ENCODE peak calls at places on chromosomes 3 and 15, in four cellular contexts. One of them, this sample, is unnamed.

GRCh38 chr3:64417816-64418215 is 192.6 kb upstream of the PRICKLE2 start:
- DNase-seq in GM20000: no peak
- DNase-seq in activated CD8-positive, alpha-beta memory T cell treated with anti-CD3 and anti-CD28 coated beads for 1 hour: no peak
- DNase-seq in stimulated activated CD4-positive, alpha-beta T cell treated with anti-CD3 and anti-CD28 coated beads, Interleukin-2, amount 100 ng/mL, for 48 hours: no peak
- DNase-seq in this sample: no peak

GRCh38 chr3:107064445-107065060 is 312.7 kb upstream of the CCDC54 start:
- DNase-seq in GM20000: peak; percentile 60
- DNase-seq in activated CD8-positive, alpha-beta memory T cell treated with anti-CD3 and anti-CD28 coated beads for 1 hour: peak; percentile 20
- DNase-seq in stimulated activated CD4-positive, alpha-beta T cell treated with anti-CD3 and anti-CD28 coated beads, Interleukin-2, amount 100 ng/mL, for 48 hours: peak; percentile 68
- DNase-seq in this sample: peak; percentile 55

GRCh38 chr3:177914224-177914623 is 622.0 kb upstream of the KCNMB2 start:
- DNase-seq in GM20000: no peak
- DNase-seq in activated CD8-positive, alpha-beta memory T cell treated with anti-CD3 and anti-CD28 coated beads for 1 hour: no peak
- DNase-seq in stimulated activated CD4-positive, alpha-beta T cell treated with anti-CD3 and anti-CD28 coated beads, Interleukin-2, amount 100 ng/mL, for 48 hours: no peak
- DNase-seq in this sample: no peak

GRCh38 chr3:25724948-25725645 is 58.1 kb downstream of the NGLY1 start:
- DNase-seq in GM20000: no peak
- DNase-seq in activated CD8-positive, alpha-beta memory T cell treated with anti-CD3 and anti-CD28 coated beads for 1 hour: no peak
- DNase-seq in stimulated activated CD4-positive, alpha-beta T cell treated with anti-CD3 and anti-CD28 coated beads, Interleukin-2, amount 100 ng/mL, for 48 hours: no peak
- DNase-seq in this sample: no peak

GRCh38 chr3:31096661-31097060 is 202.2 kb upstream of the GADL1 start:
- DNase-seq in GM20000: no peak
- DNase-seq in activated CD8-positive, alpha-beta memory T cell treated with anti-CD3 and anti-CD28 coated beads for 1 hour: no peak
- DNase-seq in stimulated activated CD4-positive, alpha-beta T cell treated with anti-CD3 and anti-CD28 coated beads, Interleukin-2, amount 100 ng/mL, for 48 hours: no peak
- DNase-seq in this sample: no peak

GRCh38 chr3:69297525-69297924 is 88.4 kb downstream of the FRMD4B start:
- DNase-seq in GM20000: no peak
- DNase-seq in activated CD8-positive, alpha-beta memory T cell treated with anti-CD3 and anti-CD28 coated beads for 1 hour: no peak
- DNase-seq in stimulated activated CD4-positive, alpha-beta T cell treated with anti-CD3 and anti-CD28 coated beads, Interleukin-2, amount 100 ng/mL, for 48 hours: no peak
- DNase-seq in this sample: no peak

GRCh38 chr3:144175644-144176425 is 204.2 kb downstream of the DIPK2A start:
- DNase-seq in GM20000: no peak
- DNase-seq in activated CD8-positive, alpha-beta memory T cell treated with anti-CD3 and anti-CD28 coated beads for 1 hour: no peak
- DNase-seq in stimulated activated CD4-positive, alpha-beta T cell treated with anti-CD3 and anti-CD28 coated beads, Interleukin-2, amount 100 ng/mL, for 48 hours: no peak
- DNase-seq in this sample: no peak

GRCh38 chr3:63986147-63986546 is 37.1 kb downstream of the PSMD6 start:
- DNase-seq in GM20000: no peak
- DNase-seq in activated CD8-positive, alpha-beta memory T cell treated with anti-CD3 and anti-CD28 coated beads for 1 hour: no peak
- DNase-seq in stimulated activated CD4-positive, alpha-beta T cell treated with anti-CD3 and anti-CD28 coated beads, Interleukin-2, amount 100 ng/mL, for 48 hours: no peak
- DNase-seq in this sample: no peak

GRCh38 chr15:63587527-63587926 is 9.7 kb upstream of the FBXL22 start:
- DNase-seq in GM20000: no peak
- DNase-seq in activated CD8-positive, alpha-beta memory T cell treated with anti-CD3 and anti-CD28 coated beads for 1 hour: no peak
- DNase-seq in stimulated activated CD4-positive, alpha-beta T cell treated with anti-CD3 and anti-CD28 coated beads, Interleukin-2, amount 100 ng/mL, for 48 hours: no peak
- DNase-seq in this sample: no peak

GRCh38 chr3:55286695-55287094 is 200.4 kb downstream of the WNT5A start:
- DNase-seq in GM20000: no peak
- DNase-seq in activated CD8-positive, alpha-beta memory T cell treated with anti-CD3 and anti-CD28 coated beads for 1 hour: no peak
- DNase-seq in stimulated activated CD4-positive, alpha-beta T cell treated with anti-CD3 and anti-CD28 coated beads, Interleukin-2, amount 100 ng/mL, for 48 hours: no peak
- DNase-seq in this sample: no peak

GRCh38 chr3:127175272-127175671 is 17.7 kb upstream of the PRR23E start:
- DNase-seq in GM20000: no peak
- DNase-seq in activated CD8-positive, alpha-beta memory T cell treated with anti-CD3 and anti-CD28 coated beads for 1 hour: no peak
- DNase-seq in stimulated activated CD4-positive, alpha-beta T cell treated with anti-CD3 and anti-CD28 coated beads, Interleukin-2, amount 100 ng/mL, for 48 hours: no peak
- DNase-seq in this sample: no peak

GRCh38 chr15:43775411-43775965 is 1.3 kb downstream of the ELL3 start:
- DNase-seq in GM20000: no peak
- DNase-seq in activated CD8-positive, alpha-beta memory T cell treated with anti-CD3 and anti-CD28 coated beads for 1 hour: no peak
- DNase-seq in stimulated activated CD4-positive, alpha-beta T cell treated with anti-CD3 and anti-CD28 coated beads, Interleukin-2, amount 100 ng/mL, for 48 hours: no peak
- DNase-seq in this sample: no peak

GRCh38 chr15:26838742-26839460 is 28.0 kb upstream of the GABRA5 start:
- DNase-seq in GM20000: no peak
- DNase-seq in activated CD8-positive, alpha-beta memory T cell treated with anti-CD3 and anti-CD28 coated beads for 1 hour: no peak
- DNase-seq in stimulated activated CD4-positive, alpha-beta T cell treated with anti-CD3 and anti-CD28 coated beads, Interleukin-2, amount 100 ng/mL, for 48 hours: peak; percentile 6
- DNase-seq in this sample: no peak

GRCh38 chr3:134369231-134369741 is 5.0 kb downstream of the AMOTL2 start:
- DNase-seq in GM20000: no peak
- DNase-seq in activated CD8-positive, alpha-beta memory T cell treated with anti-CD3 and anti-CD28 coated beads for 1 hour: no peak
- DNase-seq in stimulated activated CD4-positive, alpha-beta T cell treated with anti-CD3 and anti-CD28 coated beads, Interleukin-2, amount 100 ng/mL, for 48 hours: no peak
- DNase-seq in this sample: no peak

GRCh38 chr3:176950743-176951142 is 246.5 kb downstream of the TBL1XR1 start:
- DNase-seq in GM20000: no peak
- DNase-seq in activated CD8-positive, alpha-beta memory T cell treated with anti-CD3 and anti-CD28 coated beads for 1 hour: no peak
- DNase-seq in stimulated activated CD4-positive, alpha-beta T cell treated with anti-CD3 and anti-CD28 coated beads, Interleukin-2, amount 100 ng/mL, for 48 hours: no peak
- DNase-seq in this sample: no peak

GRCh38 chr15:78308422-78309021 is 9.1 kb upstream of the SKIC8 start:
- DNase-seq in GM20000: peak; percentile 75
- DNase-seq in activated CD8-positive, alpha-beta memory T cell treated with anti-CD3 and anti-CD28 coated beads for 1 hour: no peak
- DNase-seq in stimulated activated CD4-positive, alpha-beta T cell treated with anti-CD3 and anti-CD28 coated beads, Interleukin-2, amount 100 ng/mL, for 48 hours: peak; percentile 41
- DNase-seq in this sample: peak; percentile 72

GRCh38 chr3:40387001-40387894 is at the start of gene ENTPD3:
- DNase-seq in GM20000: no peak
- DNase-seq in activated CD8-positive, alpha-beta memory T cell treated with anti-CD3 and anti-CD28 coated beads for 1 hour: peak; percentile 1
- DNase-seq in stimulated activated CD4-positive, alpha-beta T cell treated with anti-CD3 and anti-CD28 coated beads, Interleukin-2, amount 100 ng/mL, for 48 hours: peak; percentile 32
- DNase-seq in this sample: no peak

GRCh38 chr3:58539636-58540035 is 2.6 kb upstream of the ACOX2 start:
- DNase-seq in GM20000: no peak
- DNase-seq in activated CD8-positive, alpha-beta memory T cell treated with anti-CD3 and anti-CD28 coated beads for 1 hour: no peak
- DNase-seq in stimulated activated CD4-positive, alpha-beta T cell treated with anti-CD3 and anti-CD28 coated beads, Interleukin-2, amount 100 ng/mL, for 48 hours: no peak
- DNase-seq in this sample: no peak

GRCh38 chr15:63870043-63870394 is 36.3 kb upstream of the HERC1 start:
- DNase-seq in GM20000: peak; percentile 36
- DNase-seq in activated CD8-positive, alpha-beta memory T cell treated with anti-CD3 and anti-CD28 coated beads for 1 hour: no peak
- DNase-seq in stimulated activated CD4-positive, alpha-beta T cell treated with anti-CD3 and anti-CD28 coated beads, Interleukin-2, amount 100 ng/mL, for 48 hours: no peak
- DNase-seq in this sample: peak; percentile 24

GRCh38 chr3:149044329-149045083 is 41.8 kb downstream of the HLTF start:
- DNase-seq in GM20000: no peak
- DNase-seq in activated CD8-positive, alpha-beta memory T cell treated with anti-CD3 and anti-CD28 coated beads for 1 hour: no peak
- DNase-seq in stimulated activated CD4-positive, alpha-beta T cell treated with anti-CD3 and anti-CD28 coated beads, Interleukin-2, amount 100 ng/mL, for 48 hours: no peak
- DNase-seq in this sample: no peak

GRCh38 chr15:71114887-71115566 is at the start of gene THSD4:
- DNase-seq in GM20000: peak; percentile 92
- DNase-seq in activated CD8-positive, alpha-beta memory T cell treated with anti-CD3 and anti-CD28 coated beads for 1 hour: peak; percentile 28
- DNase-seq in stimulated activated CD4-positive, alpha-beta T cell treated with anti-CD3 and anti-CD28 coated beads, Interleukin-2, amount 100 ng/mL, for 48 hours: peak; percentile 67
- DNase-seq in this sample: peak; percentile 53

GRCh38 chr3:117997201-117998049 is 1037.2 kb downstream of the IGSF11 start:
- DNase-seq in GM20000: peak; percentile 66
- DNase-seq in activated CD8-positive, alpha-beta memory T cell treated with anti-CD3 and anti-CD28 coated beads for 1 hour: no peak
- DNase-seq in stimulated activated CD4-positive, alpha-beta T cell treated with anti-CD3 and anti-CD28 coated beads, Interleukin-2, amount 100 ng/mL, for 48 hours: peak; percentile 56
- DNase-seq in this sample: peak; percentile 18

GRCh38 chr3:196298521-196298920 is 11.0 kb upstream of the PCYT1A start:
- DNase-seq in GM20000: no peak
- DNase-seq in activated CD8-positive, alpha-beta memory T cell treated with anti-CD3 and anti-CD28 coated beads for 1 hour: no peak
- DNase-seq in stimulated activated CD4-positive, alpha-beta T cell treated with anti-CD3 and anti-CD28 coated beads, Interleukin-2, amount 100 ng/mL, for 48 hours: no peak
- DNase-seq in this sample: no peak

GRCh38 chr3:194592798-194593752 is 40.1 kb downstream of the TMEM44 start:
- DNase-seq in GM20000: no peak
- DNase-seq in activated CD8-positive, alpha-beta memory T cell treated with anti-CD3 and anti-CD28 coated beads for 1 hour: no peak
- DNase-seq in stimulated activated CD4-positive, alpha-beta T cell treated with anti-CD3 and anti-CD28 coated beads, Interleukin-2, amount 100 ng/mL, for 48 hours: no peak
- DNase-seq in this sample: no peak

GRCh38 chr3:33061782-33062181 is 35.2 kb downstream of the GLB1 start:
- DNase-seq in GM20000: no peak
- DNase-seq in activated CD8-positive, alpha-beta memory T cell treated with anti-CD3 and anti-CD28 coated beads for 1 hour: no peak
- DNase-seq in stimulated activated CD4-positive, alpha-beta T cell treated with anti-CD3 and anti-CD28 coated beads, Interleukin-2, amount 100 ng/mL, for 48 hours: no peak
- DNase-seq in this sample: no peak

GRCh38 chr15:63435416-63435815 is 53.8 kb upstream of the CA12 start:
- DNase-seq in GM20000: no peak
- DNase-seq in activated CD8-positive, alpha-beta memory T cell treated with anti-CD3 and anti-CD28 coated beads for 1 hour: no peak
- DNase-seq in stimulated activated CD4-positive, alpha-beta T cell treated with anti-CD3 and anti-CD28 coated beads, Interleukin-2, amount 100 ng/mL, for 48 hours: no peak
- DNase-seq in this sample: no peak

GRCh38 chr15:47644713-47645112 is 72.6 kb upstream of the SEMA6D start:
- DNase-seq in GM20000: no peak
- DNase-seq in activated CD8-positive, alpha-beta memory T cell treated with anti-CD3 and anti-CD28 coated beads for 1 hour: no peak
- DNase-seq in stimulated activated CD4-positive, alpha-beta T cell treated with anti-CD3 and anti-CD28 coated beads, Interleukin-2, amount 100 ng/mL, for 48 hours: no peak
- DNase-seq in this sample: no peak

GRCh38 chr3:195909645-195910498 is 1.5 kb upstream of the TNK2 start:
- DNase-seq in GM20000: peak; percentile 99
- DNase-seq in activated CD8-positive, alpha-beta memory T cell treated with anti-CD3 and anti-CD28 coated beads for 1 hour: peak; percentile 85
- DNase-seq in stimulated activated CD4-positive, alpha-beta T cell treated with anti-CD3 and anti-CD28 coated beads, Interleukin-2, amount 100 ng/mL, for 48 hours: peak; percentile 86
- DNase-seq in this sample: peak; percentile 66

GRCh38 chr3:162632672-162633071 is 1136.1 kb downstream of the OTOL1 start:
- DNase-seq in GM20000: no peak
- DNase-seq in activated CD8-positive, alpha-beta memory T cell treated with anti-CD3 and anti-CD28 coated beads for 1 hour: no peak
- DNase-seq in stimulated activated CD4-positive, alpha-beta T cell treated with anti-CD3 and anti-CD28 coated beads, Interleukin-2, amount 100 ng/mL, for 48 hours: no peak
- DNase-seq in this sample: no peak

GRCh38 chr3:31960793-31961431 is 20.1 kb downstream of the OSBPL10 start:
- DNase-seq in GM20000: peak; percentile 19
- DNase-seq in activated CD8-positive, alpha-beta memory T cell treated with anti-CD3 and anti-CD28 coated beads for 1 hour: no peak
- DNase-seq in stimulated activated CD4-positive, alpha-beta T cell treated with anti-CD3 and anti-CD28 coated beads, Interleukin-2, amount 100 ng/mL, for 48 hours: no peak
- DNase-seq in this sample: no peak

GRCh38 chr15:99142562-99142961 is 37.7 kb downstream of the SYNM start:
- DNase-seq in GM20000: no peak
- DNase-seq in activated CD8-positive, alpha-beta memory T cell treated with anti-CD3 and anti-CD28 coated beads for 1 hour: no peak
- DNase-seq in stimulated activated CD4-positive, alpha-beta T cell treated with anti-CD3 and anti-CD28 coated beads, Interleukin-2, amount 100 ng/mL, for 48 hours: no peak
- DNase-seq in this sample: no peak

GRCh38 chr3:157589168-157589567 is 86.0 kb upstream of the VEPH1 start:
- DNase-seq in GM20000: no peak
- DNase-seq in activated CD8-positive, alpha-beta memory T cell treated with anti-CD3 and anti-CD28 coated beads for 1 hour: no peak
- DNase-seq in stimulated activated CD4-positive, alpha-beta T cell treated with anti-CD3 and anti-CD28 coated beads, Interleukin-2, amount 100 ng/mL, for 48 hours: no peak
- DNase-seq in this sample: no peak

GRCh38 chr15:48644827-48645557 is 517 bp downstream of the FBN1 start:
- DNase-seq in GM20000: peak; percentile 75
- DNase-seq in activated CD8-positive, alpha-beta memory T cell treated with anti-CD3 and anti-CD28 coated beads for 1 hour: no peak
- DNase-seq in stimulated activated CD4-positive, alpha-beta T cell treated with anti-CD3 and anti-CD28 coated beads, Interleukin-2, amount 100 ng/mL, for 48 hours: no peak
- DNase-seq in this sample: no peak

GRCh38 chr3:32958509-32958908 is 7.1 kb downstream of the CCR4 start:
- DNase-seq in GM20000: no peak
- DNase-seq in activated CD8-positive, alpha-beta memory T cell treated with anti-CD3 and anti-CD28 coated beads for 1 hour: no peak
- DNase-seq in stimulated activated CD4-positive, alpha-beta T cell treated with anti-CD3 and anti-CD28 coated beads, Interleukin-2, amount 100 ng/mL, for 48 hours: no peak
- DNase-seq in this sample: no peak

GRCh38 chr15:85494035-85494793 is 113.8 kb downstream of the AKAP13 start:
- DNase-seq in GM20000: no peak
- DNase-seq in activated CD8-positive, alpha-beta memory T cell treated with anti-CD3 and anti-CD28 coated beads for 1 hour: no peak
- DNase-seq in stimulated activated CD4-positive, alpha-beta T cell treated with anti-CD3 and anti-CD28 coated beads, Interleukin-2, amount 100 ng/mL, for 48 hours: no peak
- DNase-seq in this sample: no peak

GRCh38 chr15:80747317-80748053 is 31.7 kb upstream of the CEMIP start:
- DNase-seq in GM20000: no peak
- DNase-seq in activated CD8-positive, alpha-beta memory T cell treated with anti-CD3 and anti-CD28 coated beads for 1 hour: no peak
- DNase-seq in stimulated activated CD4-positive, alpha-beta T cell treated with anti-CD3 and anti-CD28 coated beads, Interleukin-2, amount 100 ng/mL, for 48 hours: no peak
- DNase-seq in this sample: no peak

GRCh38 chr15:45378149-45378912 is at the start of gene GATM:
- DNase-seq in GM20000: peak; percentile 95
- DNase-seq in activated CD8-positive, alpha-beta memory T cell treated with anti-CD3 and anti-CD28 coated beads for 1 hour: peak; percentile 29
- DNase-seq in stimulated activated CD4-positive, alpha-beta T cell treated with anti-CD3 and anti-CD28 coated beads, Interleukin-2, amount 100 ng/mL, for 48 hours: peak; percentile 43
- DNase-seq in this sample: peak; percentile 22

GRCh38 chr3:100581650-100582049 is 27.8 kb upstream of the ADGRG7 start:
- DNase-seq in GM20000: no peak
- DNase-seq in activated CD8-positive, alpha-beta memory T cell treated with anti-CD3 and anti-CD28 coated beads for 1 hour: no peak
- DNase-seq in stimulated activated CD4-positive, alpha-beta T cell treated with anti-CD3 and anti-CD28 coated beads, Interleukin-2, amount 100 ng/mL, for 48 hours: no peak
- DNase-seq in this sample: no peak

GRCh38 chr15:51750942-51751686 is at the start of gene TMOD2:
- DNase-seq in GM20000: peak; percentile 82
- DNase-seq in activated CD8-positive, alpha-beta memory T cell treated with anti-CD3 and anti-CD28 coated beads for 1 hour: peak; percentile 39
- DNase-seq in stimulated activated CD4-positive, alpha-beta T cell treated with anti-CD3 and anti-CD28 coated beads, Interleukin-2, amount 100 ng/mL, for 48 hours: peak; percentile 49
- DNase-seq in this sample: peak; percentile 30